ENCODE peak calls at places on chromosomes 7 and 10, in ten cellular contexts. One of them, this sample, is unnamed.

GRCh38 chr7:33845991-33846509 is 59.3 kb upstream of the BMPER start:
- DNase-seq in CD8-positive, alpha-beta T cell: no peak
- DNase-seq in HCT116: no peak
- DNase-seq in Peyer's patch: no peak
- DNase-seq in GM12864: no peak
- DNase-seq in BJ: no peak
- DNase-seq in fibroblast of lung: peak
- DNase-seq in psoas muscle: no peak
- DNase-seq in astrocyte of the spinal cord: no peak
- DNase-seq in cardiac fibroblast: no peak
- DNase-seq in this sample: no peak

GRCh38 chr10:71710519-71710918 is 9.1 kb downstream of the C10orf105 start:
- DNase-seq in CD8-positive, alpha-beta T cell: no peak
- DNase-seq in HCT116: no peak
- DNase-seq in Peyer's patch: no peak
- DNase-seq in GM12864: no peak
- DNase-seq in BJ: no peak
- DNase-seq in fibroblast of lung: no peak
- DNase-seq in psoas muscle: no peak
- DNase-seq in astrocyte of the spinal cord: no peak
- DNase-seq in cardiac fibroblast: no peak
- DNase-seq in this sample: no peak

GRCh38 chr7:119903090-119903489 is 369.9 kb upstream of the KCND2 start:
- DNase-seq in CD8-positive, alpha-beta T cell: no peak
- DNase-seq in HCT116: no peak
- DNase-seq in Peyer's patch: no peak
- DNase-seq in GM12864: no peak
- DNase-seq in BJ: no peak
- DNase-seq in fibroblast of lung: peak
- DNase-seq in psoas muscle: no peak
- DNase-seq in astrocyte of the spinal cord: no peak
- DNase-seq in cardiac fibroblast: no peak
- DNase-seq in this sample: no peak

GRCh38 chr10:68127995-68128394 is 18.7 kb downstream of the MYPN start:
- DNase-seq in CD8-positive, alpha-beta T cell: no peak
- DNase-seq in HCT116: no peak
- DNase-seq in Peyer's patch: no peak
- DNase-seq in GM12864: no peak
- DNase-seq in BJ: no peak
- DNase-seq in fibroblast of lung: no peak
- DNase-seq in psoas muscle: no peak
- DNase-seq in astrocyte of the spinal cord: no peak
- DNase-seq in cardiac fibroblast: no peak
- DNase-seq in this sample: no peak

GRCh38 chr10:131204406-131205152 is 106.9 kb downstream of the TCERG1L start:
- DNase-seq in CD8-positive, alpha-beta T cell: peak
- DNase-seq in HCT116: no peak
- DNase-seq in Peyer's patch: no peak
- DNase-seq in GM12864: no peak
- DNase-seq in BJ: no peak
- DNase-seq in fibroblast of lung: no peak
- DNase-seq in psoas muscle: peak
- DNase-seq in astrocyte of the spinal cord: no peak
- DNase-seq in cardiac fibroblast: no peak
- DNase-seq in this sample: no peak

GRCh38 chr7:49255061-49255460 is 330.7 kb downstream of the CDC14C start:
- DNase-seq in CD8-positive, alpha-beta T cell: no peak
- DNase-seq in HCT116: no peak
- DNase-seq in Peyer's patch: no peak
- DNase-seq in GM12864: no peak
- DNase-seq in BJ: no peak
- DNase-seq in fibroblast of lung: no peak
- DNase-seq in psoas muscle: no peak
- DNase-seq in astrocyte of the spinal cord: peak
- DNase-seq in cardiac fibroblast: no peak
- DNase-seq in this sample: no peak

GRCh38 chr10:125120046-125120710 is 40.2 kb downstream of the CTBP2 start:
- DNase-seq in CD8-positive, alpha-beta T cell: no peak
- DNase-seq in HCT116: no peak
- DNase-seq in Peyer's patch: peak
- DNase-seq in GM12864: no peak
- DNase-seq in BJ: no peak
- DNase-seq in fibroblast of lung: peak
- DNase-seq in psoas muscle: peak
- DNase-seq in astrocyte of the spinal cord: peak
- DNase-seq in cardiac fibroblast: peak
- DNase-seq in this sample: no peak

GRCh38 chr10:75404335-75405200 is 3.0 kb upstream of the ZNF503 start:
- DNase-seq in CD8-positive, alpha-beta T cell: no peak
- DNase-seq in HCT116: no peak
- DNase-seq in Peyer's patch: peak
- DNase-seq in GM12864: no peak
- DNase-seq in BJ: no peak
- DNase-seq in fibroblast of lung: no peak
- DNase-seq in psoas muscle: no peak
- DNase-seq in astrocyte of the spinal cord: no peak
- DNase-seq in cardiac fibroblast: no peak
- DNase-seq in this sample: no peak

GRCh38 chr7:5296627-5297226 is 14.0 kb downstream of the SLC29A4 start:
- DNase-seq in CD8-positive, alpha-beta T cell: peak
- DNase-seq in HCT116: no peak
- DNase-seq in Peyer's patch: no peak
- DNase-seq in GM12864: no peak
- DNase-seq in BJ: no peak
- DNase-seq in fibroblast of lung: no peak
- DNase-seq in psoas muscle: no peak
- DNase-seq in astrocyte of the spinal cord: no peak
- DNase-seq in cardiac fibroblast: no peak
- DNase-seq in this sample: peak

GRCh38 chr10:131312261-131312801 is 810 bp upstream of the TCERG1L start:
- DNase-seq in CD8-positive, alpha-beta T cell: no peak
- DNase-seq in HCT116: no peak
- DNase-seq in Peyer's patch: no peak
- DNase-seq in GM12864: no peak
- DNase-seq in BJ: no peak
- DNase-seq in fibroblast of lung: no peak
- DNase-seq in psoas muscle: no peak
- DNase-seq in astrocyte of the spinal cord: no peak
- DNase-seq in cardiac fibroblast: no peak
- DNase-seq in this sample: no peak

GRCh38 chr7:88789480-88790064 is 6.0 kb downstream of the TEX47 start:
- DNase-seq in CD8-positive, alpha-beta T cell: no peak
- DNase-seq in HCT116: peak
- DNase-seq in Peyer's patch: no peak
- DNase-seq in GM12864: no peak
- DNase-seq in BJ: no peak
- DNase-seq in fibroblast of lung: peak
- DNase-seq in psoas muscle: no peak
- DNase-seq in astrocyte of the spinal cord: peak
- DNase-seq in cardiac fibroblast: peak
- DNase-seq in this sample: peak
- TF ChIP-seq CTCF in CD8-positive, alpha-beta T cell: peak
- TF ChIP-seq CTCF in HCT116: peak
- TF ChIP-seq CTCF in Peyer's patch: peak
- TF ChIP-seq CTCF in GM12864: peak
- TF ChIP-seq CTCF in BJ: peak
- TF ChIP-seq CTCF in fibroblast of lung: peak
- TF ChIP-seq CTCF in psoas muscle: peak
- TF ChIP-seq CTCF in astrocyte of the spinal cord: peak
- TF ChIP-seq CTCF in cardiac fibroblast: peak
- TF ChIP-seq CTCF in this sample: peak

GRCh38 chr10:78459639-78460037 is 426.0 kb downstream of the RPS24 start:
- DNase-seq in CD8-positive, alpha-beta T cell: no peak
- DNase-seq in HCT116: no peak
- DNase-seq in Peyer's patch: no peak
- DNase-seq in GM12864: no peak
- DNase-seq in BJ: no peak
- DNase-seq in fibroblast of lung: no peak
- DNase-seq in psoas muscle: no peak
- DNase-seq in astrocyte of the spinal cord: no peak
- DNase-seq in cardiac fibroblast: no peak
- DNase-seq in this sample: no peak
- H3K4me3 ChIP-seq in CD8-positive, alpha-beta T cell: no peak
- H3K4me3 ChIP-seq in HCT116: no peak
- H3K4me3 ChIP-seq in Peyer's patch: no peak
- H3K4me3 ChIP-seq in GM12864: no peak
- H3K4me3 ChIP-seq in BJ: no peak
- H3K4me3 ChIP-seq in fibroblast of lung: no peak
- H3K4me3 ChIP-seq in psoas muscle: no peak
- H3K4me3 ChIP-seq in astrocyte of the spinal cord: no peak
- H3K4me3 ChIP-seq in cardiac fibroblast: no peak
- H3K4me3 ChIP-seq in this sample: no peak

GRCh38 chr10:97117372-97117771 is 68.4 kb downstream of the SLIT1 start:
- DNase-seq in CD8-positive, alpha-beta T cell: no peak
- DNase-seq in HCT116: peak
- DNase-seq in Peyer's patch: no peak
- DNase-seq in GM12864: no peak
- DNase-seq in BJ: no peak
- DNase-seq in fibroblast of lung: peak
- DNase-seq in psoas muscle: no peak
- DNase-seq in astrocyte of the spinal cord: no peak
- DNase-seq in cardiac fibroblast: peak
- DNase-seq in this sample: no peak
- TF ChIP-seq CTCF in CD8-positive, alpha-beta T cell: no peak
- TF ChIP-seq CTCF in HCT116: peak
- TF ChIP-seq CTCF in Peyer's patch: peak
- TF ChIP-seq CTCF in GM12864: no peak
- TF ChIP-seq CTCF in BJ: peak
- TF ChIP-seq CTCF in fibroblast of lung: peak
- TF ChIP-seq CTCF in psoas muscle: peak
- TF ChIP-seq CTCF in astrocyte of the spinal cord: peak
- TF ChIP-seq CTCF in cardiac fibroblast: no peak
- TF ChIP-seq CTCF in this sample: peak

DNA sequence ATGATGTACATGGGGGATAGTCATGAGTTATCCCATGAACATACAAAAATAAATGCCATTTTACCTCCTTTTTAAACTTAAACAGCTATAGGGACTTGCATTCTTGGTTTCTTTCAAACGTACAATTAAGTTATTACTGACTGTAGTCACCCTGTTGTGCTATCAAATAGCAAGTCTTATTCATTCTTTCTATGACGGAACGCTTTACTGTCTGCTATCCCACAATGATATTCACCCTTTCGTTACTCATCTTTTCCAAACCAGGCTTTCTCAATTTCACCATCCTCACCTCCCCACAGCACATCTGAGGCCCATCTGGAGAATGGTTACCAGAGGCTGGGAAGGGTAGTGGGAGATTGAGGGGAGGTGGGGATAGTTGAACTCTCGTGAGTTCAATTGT is 218.8 kb downstream of the PHF14 start:
- DNase-seq in CD8-positive, alpha-beta T cell: no peak
- DNase-seq in HCT116: no peak
- DNase-seq in Peyer's patch: no peak
- DNase-seq in GM12864: no peak
- DNase-seq in BJ: no peak
- DNase-seq in fibroblast of lung: peak
- DNase-seq in psoas muscle: no peak
- DNase-seq in astrocyte of the spinal cord: peak
- DNase-seq in cardiac fibroblast: peak
- DNase-seq in this sample: no peak
- H3K4me3 ChIP-seq in CD8-positive, alpha-beta T cell: no peak
- H3K4me3 ChIP-seq in HCT116: no peak
- H3K4me3 ChIP-seq in Peyer's patch: peak
- H3K4me3 ChIP-seq in GM12864: no peak
- H3K4me3 ChIP-seq in BJ: peak
- H3K4me3 ChIP-seq in fibroblast of lung: no peak
- H3K4me3 ChIP-seq in psoas muscle: peak
- H3K4me3 ChIP-seq in astrocyte of the spinal cord: peak
- H3K4me3 ChIP-seq in cardiac fibroblast: peak
- H3K4me3 ChIP-seq in this sample: no peak

DNA sequence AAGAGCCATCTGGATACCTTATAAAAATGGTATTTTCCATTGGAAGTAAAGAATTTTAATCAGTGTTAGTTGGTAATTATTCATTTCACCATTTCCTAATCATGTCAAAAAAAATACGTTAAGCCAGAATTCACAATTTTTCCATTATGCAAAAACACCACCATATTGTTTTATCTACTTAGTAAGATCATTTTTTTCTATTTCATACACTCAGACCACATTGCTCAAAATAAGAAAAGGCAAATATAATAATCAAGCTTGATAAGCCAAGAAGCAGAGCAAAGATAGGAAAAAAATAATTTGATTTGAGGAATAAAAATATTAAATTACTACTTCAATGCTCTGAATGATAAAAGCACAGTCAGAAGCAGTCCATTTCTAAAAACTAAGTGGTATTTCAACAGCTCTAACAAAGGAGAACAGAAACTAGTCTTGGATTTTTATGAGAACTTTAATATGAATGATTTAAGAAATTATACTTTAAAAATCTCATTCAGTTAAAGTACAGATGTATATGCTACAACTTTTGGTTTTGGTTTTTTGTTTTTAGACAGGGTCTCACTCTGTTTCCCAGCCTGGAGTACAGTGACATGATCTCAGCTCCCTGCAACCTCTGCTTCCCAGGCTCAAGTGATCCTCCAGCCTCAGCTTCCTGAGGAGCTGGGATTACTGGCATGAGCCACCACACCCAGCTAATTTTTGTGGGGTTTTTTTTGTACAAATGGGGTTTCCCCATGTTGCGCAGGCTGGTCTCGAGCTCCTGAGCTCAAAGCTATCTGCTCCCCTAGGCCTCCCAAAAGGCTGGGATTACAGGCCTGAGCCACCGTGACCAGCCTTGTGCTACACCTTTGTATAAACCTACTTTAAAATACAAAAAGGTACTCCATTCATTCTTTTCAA is 46.6 kb downstream of the LRRN3 start:
- DNase-seq in CD8-positive, alpha-beta T cell: no peak
- DNase-seq in HCT116: no peak
- DNase-seq in Peyer's patch: no peak
- DNase-seq in GM12864: no peak
- DNase-seq in BJ: no peak
- DNase-seq in fibroblast of lung: peak
- DNase-seq in psoas muscle: no peak
- DNase-seq in astrocyte of the spinal cord: peak
- DNase-seq in cardiac fibroblast: peak
- DNase-seq in this sample: peak
- TF ChIP-seq CTCF in CD8-positive, alpha-beta T cell: no peak
- TF ChIP-seq CTCF in HCT116: no peak
- TF ChIP-seq CTCF in Peyer's patch: no peak
- TF ChIP-seq CTCF in GM12864: no peak
- TF ChIP-seq CTCF in BJ: no peak
- TF ChIP-seq CTCF in fibroblast of lung: no peak
- TF ChIP-seq CTCF in psoas muscle: no peak
- TF ChIP-seq CTCF in astrocyte of the spinal cord: no peak
- TF ChIP-seq CTCF in cardiac fibroblast: no peak
- TF ChIP-seq CTCF in this sample: no peak

DNA sequence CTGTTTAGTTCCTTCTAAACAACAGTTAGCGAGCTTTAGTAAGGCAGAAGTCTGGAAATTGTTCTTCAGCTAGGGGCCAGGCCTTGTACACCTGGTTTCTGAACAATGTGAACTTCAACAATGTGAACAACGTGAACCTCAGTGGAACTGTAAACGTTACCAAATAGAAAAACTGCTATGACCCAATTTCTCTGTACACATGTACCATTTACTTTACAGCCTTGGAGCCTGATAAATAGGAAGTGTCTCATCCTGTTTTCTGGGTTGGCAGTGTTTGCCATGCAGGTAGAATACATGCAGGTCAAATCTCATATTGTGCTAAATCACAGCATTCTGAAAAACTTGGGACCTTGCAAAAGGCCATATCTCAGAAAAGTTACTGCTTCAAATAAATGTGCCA is 1.6 kb downstream of the STEAP4 start:
- DNase-seq in CD8-positive, alpha-beta T cell: no peak
- DNase-seq in HCT116: no peak
- DNase-seq in Peyer's patch: no peak
- DNase-seq in GM12864: no peak
- DNase-seq in BJ: no peak
- DNase-seq in fibroblast of lung: no peak
- DNase-seq in psoas muscle: no peak
- DNase-seq in astrocyte of the spinal cord: no peak
- DNase-seq in cardiac fibroblast: no peak
- DNase-seq in this sample: no peak
- H3K4me3 ChIP-seq in CD8-positive, alpha-beta T cell: no peak
- H3K4me3 ChIP-seq in HCT116: no peak
- H3K4me3 ChIP-seq in Peyer's patch: no peak
- H3K4me3 ChIP-seq in GM12864: no peak
- H3K4me3 ChIP-seq in BJ: no peak
- H3K4me3 ChIP-seq in fibroblast of lung: no peak
- H3K4me3 ChIP-seq in psoas muscle: peak
- H3K4me3 ChIP-seq in astrocyte of the spinal cord: no peak
- H3K4me3 ChIP-seq in cardiac fibroblast: no peak
- H3K4me3 ChIP-seq in this sample: no peak

This sample was measured in GM12865.